ENCODE peak calls at places on chromosomes 4 and X, in seven cellular contexts. R is astrocyte, B is GM12865, N is MCF 10A, A is upper lobe of right lung, L is fibroblast of mammary gland, V is choroid plexus epithelial cell. T is an unnamed sample.

GRCh38 chr4:119209077-119209476 is 3.4 kb upstream of the USP53 start:
- DNase-seq in R (peak), B (peak), N (peak), A (no peak), L (peak), V (peak), T (peak)

GRCh38 chr4:40223343-40223742 is 26.5 kb downstream of the RHOH start:
- DNase-seq in R (no peak), B (no peak), N (no peak), A (no peak), L (no peak), V (no peak), T (no peak)

GRCh38 chr4:186144180-186144579 is 39.7 kb downstream of the FAM149A start:
- DNase-seq in R (peak), B (peak), N (no peak), A (no peak), L (peak), V (peak), T (peak)

GRCh38 chr4:156790866-156791265 is 180.7 kb downstream of the PDGFC start:
- DNase-seq in R (peak), B (no peak), N (peak), A (no peak), L (peak), V (peak), T (peak)

GRCh38 chr4:158176776-158177175 is 4.0 kb upstream of the GASK1B start:
- DNase-seq in R (no peak), B (no peak), N (no peak), A (no peak), L (no peak), V (no peak), T (no peak)

GRCh38 chr4:156933633-156934258 is 37.9 kb downstream of the PDGFC start:
- DNase-seq in R (peak), B (no peak), N (peak), A (no peak), L (peak), V (peak), T (peak)

GRCh38 chrX:131072871-131073571 is 14.9 kb downstream of the ARHGAP36 start:
- DNase-seq in R (no peak), B (no peak), N (no peak), A (no peak), L (no peak), V (no peak), T (no peak)

GRCh38 chrX:40709395-40709794 is 25.9 kb downstream of the MED14 start:
- DNase-seq in R (no peak), B (no peak), N (no peak), A (no peak), L (no peak), V (no peak), T (no peak)

GRCh38 chr4:180281726-180282125 is 1961.5 kb upstream of the TENM3 start:
- DNase-seq in R (no peak), B (no peak), N (no peak), A (no peak), L (no peak), V (no peak), T (no peak)

GRCh38 chrX:15497865-15498264 is 2.7 kb upstream of the BMX start:
- DNase-seq in R (no peak), B (peak), N (peak), A (no peak), L (peak), V (peak), T (peak)

GRCh38 chr4:66946761-66947160 is 598.5 kb downstream of the CENPC start:
- DNase-seq in R (no peak), B (no peak), N (no peak), A (no peak), L (no peak), V (no peak), T (no peak)

GRCh38 chr4:72449705-72450104 is 119.3 kb downstream of the ADAMTS3 start:
- DNase-seq in R (peak), B (no peak), N (no peak), A (no peak), L (peak), V (no peak), T (peak)

GRCh38 chr4:127832585-127832984 is 48.1 kb upstream of the PLK4 start:
- DNase-seq in R (no peak), B (peak), N (no peak), A (no peak), L (no peak), V (no peak), T (no peak)

GRCh38 chr4:73028621-73029020 is 40.9 kb downstream of the COX18 start:
- DNase-seq in R (no peak), B (no peak), N (no peak), A (no peak), L (no peak), V (no peak), T (no peak)

GRCh38 chr4:168794092-168794707 is 215.9 kb downstream of the CBR4 start:
- DNase-seq in R (no peak), B (no peak), N (no peak), A (no peak), L (no peak), V (no peak), T (no peak)

GRCh38 chrX:119728487-119728886 is 29.9 kb upstream of the SOWAHD start:
- DNase-seq in R (no peak), B (no peak), N (no peak), A (no peak), L (no peak), V (no peak), T (no peak)

GRCh38 chrX:131895002-131895401 is 128.1 kb upstream of the STK26 start:
- DNase-seq in R (peak), B (no peak), N (peak), A (no peak), L (peak), V (peak), T (peak)

GRCh38 chrX:149867488-149867887 is 13.5 kb upstream of the MAGEA8 start:
- DNase-seq in R (no peak), B (no peak), N (no peak), A (no peak), L (no peak), V (no peak), T (no peak)

GRCh38 chr4:74944354-74944793 is 11.5 kb downstream of the PARM1 start:
- DNase-seq in R (no peak), B (peak), N (no peak), A (peak), L (no peak), V (no peak), T (no peak)

GRCh38 chr4:30471861-30472260 is 248.3 kb upstream of the PCDH7 start:
- DNase-seq in R (no peak), B (no peak), N (no peak), A (no peak), L (no peak), V (no peak), T (no peak)

GRCh38 chr4:83114576-83114975 is at the start of gene PLAC8:
- DNase-seq in R (peak), B (peak), N (peak), A (no peak), L (no peak), V (peak), T (no peak)

GRCh38 chr4:54992266-54992665 is 133.1 kb downstream of the KDR start:
- DNase-seq in R (peak), B (no peak), N (no peak), A (no peak), L (no peak), V (no peak), T (no peak)

GRCh38 chrX:133670394-133670793 is 255.1 kb upstream of the GPC4 start:
- DNase-seq in R (peak), B (peak), N (peak), A (no peak), L (peak), V (peak), T (peak)

GRCh38 chrX:148389629-148390028 is 110.8 kb upstream of the AFF2 start:
- DNase-seq in R (no peak), B (no peak), N (no peak), A (no peak), L (no peak), V (no peak), T (no peak)

GRCh38 chrX:49627030-49627777 is 28.4 kb downstream of the GAGE1 start:
- DNase-seq in R (no peak), B (peak), N (no peak), A (no peak), L (peak), V (no peak), T (no peak)
- TF ChIP-seq CTCF in R (no peak), B (peak), N (peak), A (no peak), L (peak), V (no peak), T (peak)

GRCh38 chrX:124098089-124098488 is 136.6 kb downstream of the STAG2 start:
- DNase-seq in R (peak), B (peak), N (peak), A (no peak), L (peak), V (peak), T (peak)
- TF ChIP-seq CTCF in R (peak), B (peak), N (peak), A (peak), L (peak), V (peak), T (peak)

GRCh38 chrX:124358796-124359386 is 12.5 kb downstream of the SH2D1A start:
- DNase-seq in R (no peak), B (peak), N (no peak), A (no peak), L (no peak), V (no peak), T (no peak)

GRCh38 chrX:124362761-124363160 is 16.4 kb downstream of the SH2D1A start:
- DNase-seq in R (no peak), B (no peak), N (no peak), A (no peak), L (no peak), V (no peak), T (no peak)

DNA sequence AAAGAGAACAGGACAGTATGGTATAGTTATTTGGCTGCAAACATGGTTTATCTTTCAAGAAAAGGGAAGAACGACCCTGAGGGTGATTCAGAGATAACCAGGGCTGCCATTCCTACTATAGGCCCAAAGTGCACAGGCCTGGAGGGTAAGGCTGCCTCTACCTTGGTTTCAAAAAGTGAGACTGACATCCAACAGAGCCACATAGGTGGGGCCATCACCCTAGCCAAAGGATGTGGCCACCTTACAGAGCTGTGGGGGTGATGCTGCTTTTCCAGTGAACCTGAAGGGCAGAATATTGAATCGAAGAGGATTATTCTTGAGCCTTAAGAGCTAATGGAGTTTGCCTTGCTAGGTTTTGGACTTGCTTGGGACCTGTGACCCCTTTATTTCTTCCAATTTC is 15.7 kb downstream of the SH2D1A start:
- DNase-seq in R (no peak), B (no peak), N (no peak), A (no peak), L (no peak), V (no peak), T (no peak)
- TF ChIP-seq CTCF in R (no peak), B (no peak), N (no peak), A (no peak), L (no peak), V (no peak), T (no peak)

DNA sequence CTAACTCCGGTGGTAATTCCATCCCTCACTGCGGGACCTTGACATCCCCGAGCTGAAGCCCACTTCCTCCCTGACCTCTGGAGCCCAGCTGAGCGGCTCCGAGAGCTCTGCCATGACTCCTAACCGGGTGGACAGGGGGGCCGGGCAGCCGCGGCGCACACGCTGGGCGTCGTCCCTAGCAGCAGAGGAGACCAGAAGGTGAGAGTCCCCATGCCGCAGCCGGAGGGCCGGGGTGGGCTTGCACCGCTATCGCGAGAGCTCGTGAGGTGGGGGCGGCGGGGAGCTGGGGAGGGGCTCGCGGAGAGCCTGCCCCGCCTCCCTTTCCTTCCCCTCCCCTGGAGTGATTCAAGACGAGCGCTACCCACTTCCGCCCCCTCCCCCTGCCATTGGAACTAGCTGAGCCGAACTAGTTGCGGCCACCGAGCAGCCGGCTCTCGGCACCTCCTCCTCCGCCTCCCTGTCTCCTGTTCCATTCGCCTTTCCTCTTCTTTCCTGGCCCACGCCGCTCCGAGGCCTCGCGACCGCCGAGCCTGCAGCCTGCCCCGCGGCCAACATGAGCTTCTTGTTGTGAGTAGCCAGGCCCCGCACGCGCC is at the start of gene MOB1B:
- DNase-seq in R (peak), B (peak), N (peak), A (peak), L (peak), V (peak), T (peak)
- TF ChIP-seq CTCF in R (no peak), B (peak), N (peak), A (peak), L (no peak), V (peak), T (peak)

GRCh38 chrX:55908685-55909212 is 191.2 kb downstream of the RRAGB start:
- DNase-seq in R (no peak), B (peak), N (peak), A (peak), L (peak), V (peak), T (peak)

GRCh38 chrX:55907968-55908607 is 190.5 kb downstream of the RRAGB start:
- DNase-seq in R (no peak), B (peak), N (peak), A (peak), L (peak), V (peak), T (peak)
- TF ChIP-seq CTCF in R (peak), B (peak), N (peak), A (peak), L (peak), V (peak), T (peak)

DNA sequence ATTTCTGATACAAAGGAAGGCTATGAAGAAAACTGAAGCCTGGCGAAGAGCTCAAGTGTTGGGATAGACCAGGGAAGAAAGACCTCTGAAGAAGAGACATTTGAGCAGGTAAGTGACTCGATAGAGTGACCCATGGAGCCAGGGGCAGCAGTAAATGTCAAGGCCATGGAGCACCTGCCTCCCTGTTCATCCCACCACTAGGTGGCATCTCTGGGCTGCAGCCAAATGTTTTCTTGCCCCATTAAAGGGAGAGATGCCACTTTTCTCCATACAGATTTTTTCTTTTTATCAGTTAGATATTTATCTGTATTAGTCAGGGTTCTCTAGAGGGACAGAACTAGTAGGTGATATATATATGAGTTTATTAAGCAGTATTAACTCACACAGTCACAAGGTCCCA is 4.9 kb upstream of the ZNF81 start:
- DNase-seq in R (no peak), B (peak), N (peak), A (peak), L (peak), V (peak), T (peak)
- TF ChIP-seq CTCF in R (peak), B (peak), N (peak), A (peak), L (peak), V (peak), T (peak)

GRCh38 chrX:107712231-107713204 is 63.1 kb downstream of the TSC22D3 start:
- DNase-seq in R (peak), B (no peak), N (peak), A (no peak), L (peak), V (peak), T (peak)

GRCh38 chrX:107716045-107716684 is 59.4 kb downstream of the TSC22D3 start:
- DNase-seq in R (peak), B (peak), N (no peak), A (peak), L (no peak), V (peak), T (peak)

GRCh38 chrX:107715331-107716044 is 60.1 kb downstream of the TSC22D3 start:
- DNase-seq in R (no peak), B (no peak), N (no peak), A (no peak), L (peak), V (peak), T (peak)

GRCh38 chrX:107713205-107714195 is 62.1 kb downstream of the TSC22D3 start:
- DNase-seq in R (no peak), B (no peak), N (no peak), A (no peak), L (peak), V (peak), T (peak)

DNA sequence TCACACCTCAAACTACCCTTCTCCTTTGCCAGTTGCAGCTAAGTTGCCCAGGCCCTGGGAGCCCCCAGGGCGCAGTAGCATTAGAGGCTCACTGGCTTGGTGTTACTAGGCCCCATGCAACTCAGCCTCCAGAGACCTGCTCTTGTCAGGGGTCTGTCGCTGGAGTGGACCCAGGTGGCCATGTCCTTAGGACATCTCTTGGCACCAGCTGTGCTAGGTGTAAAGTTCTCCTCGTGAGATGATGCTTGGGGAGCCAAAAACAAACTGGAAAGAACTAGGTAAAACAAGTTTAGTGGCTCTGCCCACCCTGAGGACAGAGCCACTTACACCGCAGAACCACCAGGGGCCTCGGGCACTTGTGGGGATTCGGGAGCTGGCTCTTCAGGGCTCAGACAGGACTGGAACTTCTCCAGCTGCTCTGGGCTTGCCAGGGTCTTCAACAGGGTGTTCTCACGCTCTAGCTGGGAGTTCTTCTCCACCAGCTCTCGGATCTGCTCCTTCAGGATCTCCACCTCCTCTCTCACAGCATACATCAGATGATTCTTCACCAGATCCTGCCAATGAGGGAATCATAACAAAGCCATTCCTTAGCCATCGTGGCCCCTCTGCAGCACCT is 61.3 kb downstream of the TSC22D3 start:
- DNase-seq in R (no peak), B (no peak), N (no peak), A (no peak), L (peak), V (peak), T (peak)
- TF ChIP-seq CTCF in R (no peak), B (peak), N (no peak), A (peak), L (peak), V (peak), T (peak)

T was measured in cardiac fibroblast.